ENCODE peak calls at places on chromosomes 16 and 17, in five cellular contexts. H, G, Q, Y and L are unnamed samples.

GRCh38 chr17:62687997-62688396 is 60.5 kb downstream of the MRC2 start:
- DNase-seq in H (no peak), G (no peak), Q (no peak), Y (no peak), L (no peak)

GRCh38 chr16:57262841-57263584 is 18.0 kb downstream of the ARL2BP start:
- DNase-seq in H (no peak), G (peak), Q (no peak), Y (no peak), L (no peak)

GRCh38 chr17:81519284-81520020 is 6.9 kb upstream of the ACTG1 start:
- DNase-seq in H (no peak), G (peak), Q (no peak), Y (no peak), L (no peak)

GRCh38 chr17:76134911-76135809 is 5.9 kb downstream of the FOXJ1 start:
- DNase-seq in H (no peak), G (no peak), Q (no peak), Y (no peak), L (no peak)

GRCh38 chr17:48014603-48015037 is 23.0 kb downstream of the COPZ2 start:
- DNase-seq in H (no peak), G (no peak), Q (no peak), Y (no peak), L (no peak)

GRCh38 chr16:23137818-23138217 is 11.4 kb downstream of the USP31 start:
- DNase-seq in H (no peak), G (no peak), Q (no peak), Y (no peak), L (no peak)

GRCh38 chr17:60920107-60920506 is 242.5 kb downstream of the BCAS3 start:
- DNase-seq in H (no peak), G (no peak), Q (no peak), Y (no peak), L (no peak)

GRCh38 chr16:8675183-8676159 is 1.1 kb downstream of the ABAT start:
- DNase-seq in H (no peak), G (no peak), Q (no peak), Y (no peak), L (no peak)

GRCh38 chr17:17926840-17927449 is 45.3 kb downstream of the TOM1L2 start:
- DNase-seq in H (no peak), G (no peak), Q (no peak), Y (no peak), L (no peak)

GRCh38 chr17:78123258-78123929 is 5.2 kb downstream of the TMC6 start:
- DNase-seq in H (no peak), G (no peak), Q (no peak), Y (no peak), L (no peak)
- H3K4me3 ChIP-seq in H (no peak), G (no peak), Q (no peak), Y (no peak), L (no peak)

DNA sequence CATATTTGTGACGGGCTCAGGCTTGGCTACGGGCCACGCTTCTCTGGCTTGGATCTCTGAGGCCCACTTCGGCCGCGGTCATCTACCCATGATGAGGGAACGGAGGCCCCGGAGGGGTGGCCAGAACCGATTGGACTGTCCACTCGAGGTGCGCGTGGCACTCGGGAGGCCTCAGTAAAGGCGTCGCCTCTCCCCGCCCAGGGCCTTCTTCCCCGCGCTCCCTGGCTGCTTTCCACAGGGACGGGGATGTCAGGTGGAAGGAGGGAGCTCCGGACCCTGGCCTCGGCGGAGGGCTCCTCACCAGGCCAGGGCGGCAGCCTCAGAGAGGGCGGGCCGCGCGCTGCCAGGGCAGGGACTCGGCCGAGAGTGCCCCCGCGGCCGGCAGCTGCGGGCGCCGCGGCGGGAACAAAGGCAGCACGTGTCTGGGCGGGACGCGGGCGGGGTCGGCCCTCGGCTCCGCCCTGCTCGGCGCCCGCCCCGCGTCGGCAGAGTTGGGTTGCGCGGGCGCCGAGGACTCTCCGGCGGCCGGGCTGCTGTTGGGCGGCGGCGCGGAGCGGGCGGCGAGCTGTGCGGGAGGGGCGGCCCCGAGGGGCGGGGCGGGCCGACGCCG is 597 bp upstream of the CDK5R1 start:
- DNase-seq in H (peak), G (no peak), Q (peak), Y (no peak), L (no peak)
- H3K4me3 ChIP-seq in H (peak), G (peak), Q (peak), Y (peak), L (peak)

GRCh38 chr17:51353296-51353695 is 93.0 kb downstream of the UTP18 start:
- DNase-seq in H (no peak), G (no peak), Q (no peak), Y (no peak), L (no peak)

GRCh38 chr17:51354908-51355307 is 94.6 kb downstream of the UTP18 start:
- DNase-seq in H (no peak), G (no peak), Q (no peak), Y (no peak), L (no peak)

GRCh38 chr17:51351890-51352289 is 91.5 kb downstream of the UTP18 start:
- DNase-seq in H (peak), G (peak), Q (peak), Y (no peak), L (peak)

GRCh38 chr17:51351090-51351489 is 90.7 kb downstream of the UTP18 start:
- DNase-seq in H (no peak), G (no peak), Q (no peak), Y (no peak), L (no peak)

DNA sequence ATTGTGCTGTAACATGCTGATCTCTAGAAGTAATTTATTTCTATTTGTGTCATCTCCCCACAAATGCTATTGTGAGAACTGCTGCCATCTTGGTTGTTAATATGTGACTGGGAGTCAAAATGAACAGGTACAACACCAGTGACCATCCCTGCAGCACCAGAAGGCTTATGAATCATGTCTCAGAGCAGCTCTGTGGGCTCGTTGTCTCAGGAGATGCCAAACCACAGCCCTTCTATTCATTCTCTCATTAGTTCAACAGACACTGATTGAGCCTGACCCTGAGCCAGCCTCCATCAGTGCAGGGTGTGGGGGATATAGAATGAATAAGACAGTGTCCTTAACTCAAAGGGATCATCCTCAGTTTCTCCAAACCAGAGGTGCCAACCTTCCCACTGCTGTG is 92.5 kb downstream of the UTP18 start:
- DNase-seq in H (no peak), G (no peak), Q (no peak), Y (no peak), L (no peak)
- H3K4me3 ChIP-seq in H (no peak), G (no peak), Q (no peak), Y (no peak), L (no peak)

DNA sequence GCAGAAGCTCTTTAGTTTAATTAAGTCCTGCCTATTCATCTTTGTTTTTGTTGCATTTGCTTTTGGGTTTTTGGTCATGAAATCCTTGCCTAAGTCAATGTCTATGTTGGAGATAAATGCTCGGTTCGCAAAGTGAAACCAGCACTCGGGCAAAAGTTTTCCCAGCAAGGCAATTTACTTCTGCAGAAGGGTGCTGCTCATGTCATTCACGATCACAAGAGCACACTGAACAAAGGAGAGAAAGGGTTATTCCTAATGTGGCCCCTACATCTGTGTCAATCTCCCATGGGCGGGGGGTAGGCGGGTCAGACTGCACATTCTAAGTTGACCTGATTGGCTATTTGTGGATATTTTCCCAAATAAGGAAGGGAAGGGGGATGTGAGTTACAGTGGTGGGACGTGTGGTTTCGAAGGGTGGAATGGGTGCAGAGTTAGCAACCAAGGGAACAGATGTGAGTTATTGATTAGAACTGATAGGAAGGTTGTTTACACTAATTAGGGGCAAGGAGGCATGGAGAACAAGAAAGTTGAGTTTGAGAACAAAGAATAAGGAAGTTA is 23.0 kb downstream of the ATF7IP2 start:
- DNase-seq in H (peak), G (no peak), Q (no peak), Y (no peak), L (no peak)
- H3K4me3 ChIP-seq in H (no peak), G (no peak), Q (no peak), Y (no peak), L (no peak)

GRCh38 chr17:77247048-77247541 is 106.3 kb downstream of the SEC14L1 start:
- DNase-seq in H (peak), G (peak), Q (peak), Y (no peak), L (no peak)

GRCh38 chr17:77245162-77245926 is 104.6 kb downstream of the SEC14L1 start:
- DNase-seq in H (no peak), G (no peak), Q (no peak), Y (no peak), L (no peak)

GRCh38 chr17:77246110-77247047 is 105.6 kb downstream of the SEC14L1 start:
- DNase-seq in H (no peak), G (no peak), Q (no peak), Y (no peak), L (no peak)

GRCh38 chr17:77248216-77249054 is 107.7 kb downstream of the SEC14L1 start:
- DNase-seq in H (no peak), G (no peak), Q (no peak), Y (no peak), L (no peak)

GRCh38 chr17:77247609-77248008 is 106.8 kb downstream of the SEC14L1 start:
- DNase-seq in H (no peak), G (no peak), Q (no peak), Y (no peak), L (no peak)
- H3K4me3 ChIP-seq in H (no peak), G (no peak), Q (peak), Y (no peak), L (no peak)

GRCh38 chr17:8807070-8807550 is 7.9 kb upstream of the MFSD6L start:
- DNase-seq in H (peak), G (no peak), Q (no peak), Y (no peak), L (no peak)

GRCh38 chr17:8806206-8807069 is 7.3 kb upstream of the MFSD6L start:
- DNase-seq in H (no peak), G (no peak), Q (no peak), Y (no peak), L (no peak)

GRCh38 chr17:8801135-8801840 is 2.1 kb upstream of the MFSD6L start:
- DNase-seq in H (no peak), G (no peak), Q (no peak), Y (no peak), L (no peak)

GRCh38 chr17:8800656-8801055 is 1.5 kb upstream of the MFSD6L start:
- DNase-seq in H (no peak), G (no peak), Q (no peak), Y (no peak), L (no peak)

GRCh38 chr17:8803531-8804416 is 4.6 kb upstream of the MFSD6L start:
- DNase-seq in H (no peak), G (no peak), Q (no peak), Y (no peak), L (no peak)
- H3K4me3 ChIP-seq in H (no peak), G (no peak), Q (no peak), Y (no peak), L (no peak)

GRCh38 chr16:59463776-59464175 is 729.7 kb upstream of the GOT2 start:
- DNase-seq in H (no peak), G (no peak), Q (peak), Y (no peak), L (no peak)

GRCh38 chr16:59459811-59460210 is 725.7 kb upstream of the GOT2 start:
- DNase-seq in H (peak), G (no peak), Q (peak), Y (peak), L (no peak)
- H3K4me3 ChIP-seq in H (no peak), G (no peak), Q (no peak), Y (no peak), L (no peak)